ENCODE peak calls at places on chromosome 14, in nine cellular contexts. R, M, S, D, Q, C, J, B and Z are unnamed samples.

GRCh38 chr14:105389534-105389933 is 8.8 kb upstream of the TEX22 start:
- DNase-seq in R (no peak), M (no peak), S (no peak), D (peak; percentile 48), Q (no peak), C (no peak), J (no peak), B (no peak), Z (no peak)

GRCh38 chr14:55454264-55455151 is 14.1 kb upstream of the TBPL2 start:
- DNase-seq in R (peak; percentile 53), M (no peak), S (peak; percentile 33), D (peak; percentile 88), Q (peak; percentile 71), C (no peak), J (no peak), B (no peak), Z (no peak)

GRCh38 chr14:103558071-103558882 is 4.2 kb downstream of the BAG5 start:
- DNase-seq in R (peak; percentile 50), M (no peak), S (no peak), D (peak; percentile 87), Q (no peak), C (no peak), J (no peak), B (no peak), Z (no peak)

GRCh38 chr14:56199095-56199975 is 81.1 kb downstream of the PELI2 start:
- DNase-seq in R (peak; percentile 96), M (no peak), S (peak; percentile 62), D (no peak), Q (no peak), C (no peak), J (no peak), B (peak; percentile 32), Z (no peak)

GRCh38 chr14:30267141-30267540 is 291.8 kb upstream of the G2E3 start:
- DNase-seq in R (peak; percentile 53), M (no peak), S (no peak), D (no peak), Q (no peak), C (no peak), J (no peak), B (no peak), Z (no peak)

GRCh38 chr14:68942281-68943035 is 36.6 kb downstream of the ACTN1 start:
- DNase-seq in R (no peak), M (no peak), S (no peak), D (no peak), Q (no peak), C (no peak), J (no peak), B (no peak), Z (no peak)

GRCh38 chr14:24312736-24313507 is 1.6 kb downstream of the LTB4R start:
- DNase-seq in R (no peak), M (no peak), S (peak; percentile 59), D (peak; percentile 62), Q (no peak), C (no peak), J (no peak), B (no peak), Z (no peak)

GRCh38 chr14:92503756-92504491 is 9.7 kb upstream of the RIN3 start:
- DNase-seq in R (peak; percentile 88), M (no peak), S (no peak), D (peak; percentile 75), Q (peak; percentile 96), C (no peak), J (no peak), B (no peak), Z (no peak)

GRCh38 chr14:42424501-42424900 is 817.8 kb downstream of the LRFN5 start:
- DNase-seq in R (no peak), M (no peak), S (no peak), D (no peak), Q (no peak), C (no peak), J (no peak), B (no peak), Z (no peak)

GRCh38 chr14:24665440-24665991 is 31.5 kb upstream of the GZMB start:
- DNase-seq in R (no peak), M (no peak), S (no peak), D (no peak), Q (no peak), C (no peak), J (no peak), B (peak; percentile 77), Z (no peak)

GRCh38 chr14:92544051-92544730 is 30.6 kb downstream of the RIN3 start:
- DNase-seq in R (no peak), M (no peak), S (no peak), D (no peak), Q (no peak), C (no peak), J (no peak), B (no peak), Z (no peak)

GRCh38 chr14:102085503-102085902 is 1.3 kb downstream of the HSP90AA1 start:
- DNase-seq in R (no peak), M (no peak), S (no peak), D (no peak), Q (no peak), C (no peak), J (no peak), B (no peak), Z (no peak)

GRCh38 chr14:30751646-30752416 is 122.5 kb upstream of the COCH start:
- DNase-seq in R (no peak), M (no peak), S (no peak), D (no peak), Q (no peak), C (no peak), J (peak; percentile 29), B (no peak), Z (no peak)

GRCh38 chr14:92596328-92596943 is 82.9 kb downstream of the RIN3 start:
- DNase-seq in R (no peak), M (no peak), S (no peak), D (no peak), Q (no peak), C (no peak), J (no peak), B (no peak), Z (no peak)

GRCh38 chr14:77794357-77794756 is 5.6 kb upstream of the ADCK1 start:
- DNase-seq in R (no peak), M (no peak), S (no peak), D (no peak), Q (no peak), C (no peak), J (no peak), B (no peak), Z (no peak)

DNA sequence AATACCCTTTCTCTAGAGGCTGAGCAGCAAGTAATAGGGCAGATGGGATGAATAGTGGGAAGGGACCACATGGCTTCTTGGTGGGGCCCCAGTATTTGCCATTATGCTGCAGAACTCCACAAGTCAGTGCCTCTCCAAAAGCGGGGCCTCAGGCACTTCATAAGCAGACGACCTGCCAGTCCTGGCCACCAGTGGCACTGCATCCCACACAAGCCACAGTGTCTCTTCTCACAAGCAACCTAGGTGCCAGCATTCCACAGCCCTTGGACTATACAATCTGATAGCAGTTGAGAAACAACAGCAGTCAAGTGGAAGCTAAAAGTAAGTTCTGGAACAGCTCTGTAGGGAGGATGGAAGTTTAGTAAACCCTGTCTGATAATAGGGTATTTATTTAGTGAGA is 4.2 kb upstream of the SLC8A3 start:
- DNase-seq in R (no peak), M (no peak), S (no peak), D (no peak), Q (no peak), C (no peak), J (peak; percentile 13), B (no peak), Z (no peak)
- TF ChIP-seq CTCF in R (no peak), M (no peak), S (no peak), D (no peak), Q (no peak), C (no peak), J (no peak), B (peak; percentile 17), Z (no peak)

DNA sequence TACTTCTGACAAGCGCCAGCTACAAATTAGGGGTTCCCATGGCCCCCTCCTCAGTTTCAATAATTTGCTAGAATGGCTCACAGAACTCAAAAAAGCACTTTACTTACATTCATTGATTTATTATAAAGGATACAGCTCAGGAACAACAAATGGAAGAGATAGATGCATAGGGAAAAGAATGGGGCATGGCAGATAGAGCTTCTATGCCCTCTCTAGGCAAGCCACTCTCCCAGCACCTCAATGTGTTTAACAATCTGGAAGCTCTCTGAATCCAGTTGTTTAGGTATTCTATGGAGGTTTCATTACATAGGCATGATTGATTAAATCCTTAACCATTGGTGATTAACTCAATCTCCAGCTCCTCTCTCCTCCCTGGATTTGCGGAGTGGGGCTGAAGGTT is 184.5 kb upstream of the DAAM1 start:
- DNase-seq in R (no peak), M (no peak), S (no peak), D (no peak), Q (no peak), C (no peak), J (no peak), B (no peak), Z (no peak)
- TF ChIP-seq CTCF in R (peak; percentile 25), M (no peak), S (no peak), D (peak; percentile 57), Q (peak; percentile 48), C (no peak), J (no peak), B (no peak), Z (no peak)

DNA sequence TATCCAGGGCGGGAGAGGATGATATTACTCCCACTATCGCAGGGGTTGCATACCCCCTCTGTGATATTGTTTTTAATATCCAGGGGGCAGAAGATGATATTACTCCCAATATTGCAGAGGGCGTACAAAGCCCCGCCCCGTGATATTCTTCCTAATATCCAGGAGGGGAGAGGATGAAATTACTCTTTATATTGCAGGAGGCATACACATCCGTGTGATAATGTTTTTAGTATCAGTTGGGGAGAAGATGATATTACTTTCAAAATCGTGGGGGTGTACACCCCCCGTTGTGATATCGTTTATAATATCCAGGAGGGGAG is 52.9 kb upstream of the OXA1L start:
- DNase-seq in R (no peak), M (no peak), S (no peak), D (no peak), Q (no peak), C (no peak), J (no peak), B (no peak), Z (no peak)
- TF ChIP-seq CTCF in R (no peak), M (no peak), S (no peak), D (no peak), Q (no peak), C (no peak), J (no peak), B (no peak), Z (no peak)

GRCh38 chr14:88379706-88380343 is 5.6 kb upstream of the SPATA7 start:
- DNase-seq in R (no peak), M (no peak), S (no peak), D (no peak), Q (no peak), C (no peak), J (no peak), B (no peak), Z (no peak)

GRCh38 chr14:88384653-88385205 is 728 bp upstream of the SPATA7 start:
- DNase-seq in R (no peak), M (no peak), S (peak; percentile 25), D (no peak), Q (no peak), C (no peak), J (no peak), B (no peak), Z (no peak)

GRCh38 chr14:88386395-88386794 is 938 bp downstream of the SPATA7 start:
- DNase-seq in R (no peak), M (no peak), S (no peak), D (peak; percentile 42), Q (no peak), C (no peak), J (no peak), B (no peak), Z (no peak)

GRCh38 chr14:88385212-88386101 is at the start of gene SPATA7:
- DNase-seq in R (peak; percentile 88), M (peak; percentile 83), S (peak; percentile 93), D (peak; percentile 93), Q (peak; percentile 50), C (peak; percentile 93), J (peak; percentile 96), B (peak; percentile 25), Z (peak; percentile 92)

GRCh38 chr14:88380405-88380804 is 5.1 kb upstream of the SPATA7 start:
- DNase-seq in R (no peak), M (no peak), S (no peak), D (no peak), Q (no peak), C (no peak), J (no peak), B (no peak), Z (no peak)
- TF ChIP-seq CTCF in R (peak; percentile 18), M (peak; percentile 19), S (no peak), D (peak; percentile 24), Q (peak; percentile 64), C (no peak), J (no peak), B (no peak), Z (peak; percentile 43)